ENCODE peak calls at places on chromosomes 11 and 22, in four cellular contexts. V is CD4-positive, CD25-positive, alpha-beta regulatory T cell; T is neuronal stem cell; Y is GOT3. H is an unnamed sample.

GRCh38 chr11:121590772-121591404 is 138.1 kb upstream of the SORL1-AS1 start:
- DNase-seq in V (no peak), T (no peak), Y (no peak), H (no peak)

GRCh38 chr22:43509337-43509736 is 97.5 kb downstream of the MPPED1 start:
- DNase-seq in V (no peak), T (no peak), Y (no peak), H (no peak)

GRCh38 chr22:49642331-49642730 is 185.3 kb downstream of the BRD1 start:
- DNase-seq in V (no peak), T (no peak), Y (no peak), H (no peak)

GRCh38 chr11:46480909-46481308 is 89.3 kb upstream of the CHRM4 start:
- DNase-seq in V (no peak), T (no peak), Y (no peak), H (no peak)

GRCh38 chr22:29128891-29129643 is 56.2 kb downstream of the KREMEN1 start:
- DNase-seq in V (no peak), T (no peak), Y (no peak), H (no peak)

GRCh38 chr22:45491841-45492240 is 10.8 kb upstream of the FBLN1 start:
- DNase-seq in V (no peak), T (no peak), Y (no peak), H (no peak)

GRCh38 chr11:70314730-70315129 is 44.2 kb downstream of the PPFIA1 start:
- DNase-seq in V (no peak), T (no peak), Y (no peak), H (no peak)

GRCh38 chr11:6603287-6604080 is at the start of the genes ILK and RRP8:
- DNase-seq in V (peak), T (peak), Y (peak), H (peak)

GRCh38 chr11:76604081-76604601 is 66.4 kb downstream of the LRRC32 start:
- DNase-seq in V (no peak), T (no peak), Y (no peak), H (no peak)

H was measured in nucleus accumbens.